ENCODE peak calls at places on chromosomes 16 and 17, in five cellular contexts. O is breast epithelium, T is lower leg skin, G is Peyer's patch, U is uterus. F is an unnamed sample.

GRCh38 chr16:642189-643049 is 791 bp downstream of the MCRIP2 start:
- DNase-seq in O (no peak), T (no peak), G (peak; percentile 87), U (no peak), F (no peak)

GRCh38 chr17:2705263-2705662 is 6.3 kb downstream of the CLUH start:
- DNase-seq in O (no peak), T (no peak), G (peak; percentile 37), U (no peak), F (peak; percentile 78)

GRCh38 chr16:27318399-27319256 is 4.9 kb downstream of the IL4R start:
- DNase-seq in O (no peak), T (no peak), G (no peak), U (peak; percentile 24), F (no peak)

GRCh38 chr17:61846976-61847375 is 16.4 kb downstream of the BRIP1 start:
- DNase-seq in O (no peak), T (no peak), G (no peak), U (no peak), F (no peak)

GRCh38 chr16:55443434-55443833 is 35.6 kb upstream of the MMP2 start:
- DNase-seq in O (no peak), T (no peak), G (no peak), U (no peak), F (no peak)

GRCh38 chr17:69592692-69593350 is 178.3 kb downstream of the MAP2K6 start:
- DNase-seq in O (no peak), T (no peak), G (no peak), U (no peak), F (no peak)

GRCh38 chr17:47879028-47879585 is 16.9 kb upstream of the SP2 start:
- DNase-seq in O (no peak), T (no peak), G (peak; percentile 15), U (no peak), F (no peak)

GRCh38 chr17:69607162-69607834 is 192.8 kb downstream of the MAP2K6 start:
- DNase-seq in O (peak; percentile 60), T (peak; percentile 70), G (peak; percentile 68), U (peak; percentile 29), F (peak; percentile 32)

GRCh38 chr16:35776-36305 is 17.6 kb downstream of the POLR3K start:
- DNase-seq in O (no peak), T (no peak), G (no peak), U (no peak), F (no peak)

GRCh38 chr16:23552171-23552570 is 5.0 kb downstream of the EARS2 start:
- DNase-seq in O (no peak), T (no peak), G (no peak), U (no peak), F (no peak)

GRCh38 chr16:50366126-50366525 is 2.7 kb downstream of the BRD7 start:
- DNase-seq in O (no peak), T (no peak), G (no peak), U (no peak), F (no peak)

GRCh38 chr17:60676758-60677307 is 818 bp upstream of the BCAS3 start:
- DNase-seq in O (no peak), T (no peak), G (no peak), U (no peak), F (no peak)
- TF ChIP-seq POLR2A in O (peak; percentile 63), T (peak; percentile 73), G (peak; percentile 57), U (peak; percentile 18), F (peak; percentile 36)

GRCh38 chr17:37787055-37787720 is 42.3 kb upstream of the HNF1B start:
- DNase-seq in O (no peak), T (no peak), G (peak; percentile 87), U (no peak), F (no peak)
- TF ChIP-seq POLR2A in O (no peak), T (no peak), G (no peak), U (no peak), F (no peak)

GRCh38 chr16:89104303-89104702 is 10.7 kb downstream of the ACSF3 start:
- DNase-seq in O (no peak), T (no peak), G (peak; percentile 25), U (no peak), F (no peak)

GRCh38 chr16:89102777-89103073 is 9.1 kb downstream of the ACSF3 start:
- DNase-seq in O (no peak), T (no peak), G (no peak), U (no peak), F (no peak)

GRCh38 chr16:89104930-89105571 is 11.4 kb downstream of the ACSF3 start:
- DNase-seq in O (no peak), T (no peak), G (peak; percentile 40), U (no peak), F (no peak)

GRCh38 chr16:89103156-89103555 is 9.5 kb downstream of the ACSF3 start:
- DNase-seq in O (no peak), T (no peak), G (peak; percentile 88), U (no peak), F (no peak)

GRCh38 chr16:89103781-89104180 is 10.1 kb downstream of the ACSF3 start:
- DNase-seq in O (no peak), T (no peak), G (no peak), U (no peak), F (no peak)
- TF ChIP-seq POLR2A in O (no peak), T (no peak), G (no peak), U (no peak), F (no peak)

DNA sequence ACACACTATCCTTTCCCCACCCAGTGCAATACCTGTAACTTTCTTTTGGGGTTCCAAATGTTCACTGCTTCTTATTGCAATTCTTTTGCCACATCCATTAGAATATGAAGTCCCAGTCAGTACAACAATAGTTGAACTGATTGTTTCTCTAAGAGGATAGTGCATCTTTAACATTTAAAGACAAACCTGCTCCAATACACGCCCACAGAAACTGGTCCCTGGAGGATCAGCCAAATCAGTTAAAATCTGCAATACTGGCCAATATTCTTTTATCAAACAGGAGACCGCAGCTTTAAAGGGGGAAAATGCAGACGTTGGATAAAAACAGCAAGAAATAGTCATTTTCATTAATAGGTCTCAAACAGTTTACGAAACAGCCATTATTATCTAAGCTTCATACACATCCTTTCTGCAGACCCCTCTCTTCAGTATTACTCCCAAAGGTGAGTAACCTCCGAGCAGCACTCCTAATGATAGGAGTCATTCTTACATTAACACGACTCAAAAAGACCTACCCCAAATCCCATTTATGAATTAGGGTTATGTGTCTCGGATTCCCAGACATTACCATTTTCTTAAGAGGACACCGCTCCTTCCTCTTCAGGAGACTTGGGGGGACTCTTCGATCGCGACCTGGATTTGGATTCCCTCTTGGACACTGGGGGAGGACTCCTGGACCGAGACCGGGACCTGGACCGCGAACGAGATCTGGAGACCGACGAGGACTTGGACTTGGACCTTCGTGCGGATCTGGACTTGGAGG is 1.4 kb downstream of the SRSF2 start:
- DNase-seq in O (no peak), T (no peak), G (no peak), U (no peak), F (no peak)
- TF ChIP-seq POLR2A in O (no peak), T (no peak), G (no peak), U (no peak), F (no peak)

DNA sequence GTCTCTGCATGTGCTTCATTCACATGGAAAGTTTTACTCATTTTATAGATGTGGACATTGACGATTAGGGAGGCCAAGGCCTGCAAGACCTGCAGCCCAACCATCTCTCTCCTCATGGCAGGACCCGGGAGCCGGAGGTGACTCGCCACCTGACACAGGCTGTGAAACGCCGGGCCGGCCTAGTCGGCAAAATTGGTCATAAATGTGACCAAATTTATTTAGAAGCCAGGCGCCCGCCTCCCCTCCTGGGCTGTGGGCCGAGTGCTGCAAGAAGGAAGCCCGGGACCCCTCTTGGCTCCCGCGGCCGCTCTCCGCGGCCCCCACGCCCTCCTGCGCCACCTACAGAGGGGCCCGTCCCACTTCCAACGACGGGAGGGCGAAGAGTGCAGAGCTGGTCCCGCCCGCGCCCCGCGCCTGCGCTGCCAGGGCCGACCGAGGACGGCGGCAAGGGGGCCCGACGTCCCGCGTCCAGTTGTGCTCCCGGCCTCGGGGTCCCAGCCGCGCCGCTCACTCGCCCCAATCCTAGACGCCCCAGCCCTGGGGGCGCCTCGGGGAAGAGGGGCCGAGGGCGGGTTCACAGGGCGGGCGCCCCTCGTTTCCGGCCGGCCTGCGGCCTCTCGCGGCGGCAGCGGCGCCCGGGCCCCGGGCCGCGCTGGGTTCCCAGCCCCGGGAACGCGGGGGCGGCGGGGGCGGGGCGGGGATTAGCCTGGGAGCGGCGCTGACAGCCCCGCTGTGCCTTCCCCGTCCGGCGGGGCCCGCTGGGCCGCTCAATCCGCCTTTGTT is 47.5 kb downstream of the WNT3 start:
- DNase-seq in O (no peak), T (no peak), G (peak; percentile 67), U (no peak), F (no peak)
- TF ChIP-seq POLR2A in O (no peak), T (no peak), G (peak; percentile 33), U (no peak), F (peak; percentile 53)

GRCh38 chr16:30382398-30383015 is at the start of gene SEPTIN1:
- DNase-seq in O (no peak), T (no peak), G (no peak), U (no peak), F (no peak)

GRCh38 chr16:30380072-30380471 is 2.3 kb downstream of the SEPTIN1 start:
- DNase-seq in O (no peak), T (no peak), G (no peak), U (no peak), F (no peak)

GRCh38 chr16:30379165-30379783 is 3.1 kb downstream of the SEPTIN1 start:
- DNase-seq in O (no peak), T (no peak), G (no peak), U (no peak), F (no peak)

GRCh38 chr16:30380801-30381208 is 1.6 kb downstream of the SEPTIN1 start:
- DNase-seq in O (no peak), T (no peak), G (no peak), U (no peak), F (no peak)

DNA sequence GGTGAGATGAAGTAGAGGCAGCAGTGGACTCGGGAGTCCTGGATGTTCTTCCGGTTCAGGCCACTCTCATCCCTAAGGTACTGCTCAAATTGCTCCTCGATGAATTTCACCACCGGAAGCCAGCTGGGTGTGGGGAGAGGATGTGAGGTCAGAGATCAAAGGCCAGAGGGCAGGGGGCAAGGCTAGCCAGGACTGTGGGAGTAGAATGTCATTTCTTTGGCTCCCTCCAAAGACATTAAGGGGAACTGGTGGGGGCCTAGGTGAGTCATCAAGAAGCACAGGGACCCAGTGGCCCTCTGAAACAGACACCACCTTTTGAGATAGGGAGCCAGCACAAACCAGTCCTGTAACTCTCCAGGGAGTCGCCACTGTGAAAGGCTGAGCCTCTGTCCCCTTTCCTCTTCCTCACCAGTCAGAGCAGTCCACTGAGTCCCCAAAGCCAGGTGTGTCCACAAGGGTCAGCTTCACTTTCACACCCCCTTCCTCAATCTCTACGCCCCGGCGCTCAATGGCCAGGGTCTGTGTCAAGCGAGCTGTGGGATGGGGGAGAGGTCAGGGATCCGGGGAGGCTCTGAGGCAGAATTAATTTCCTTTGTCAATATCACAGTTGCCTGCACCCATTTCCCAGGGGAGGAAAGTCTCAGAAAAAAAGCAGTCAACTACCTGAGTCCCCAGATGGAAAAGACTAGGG is 865 bp downstream of the SEPTIN1 start:
- DNase-seq in O (no peak), T (no peak), G (no peak), U (no peak), F (no peak)
- TF ChIP-seq POLR2A in O (no peak), T (no peak), G (no peak), U (no peak), F (no peak)

DNA sequence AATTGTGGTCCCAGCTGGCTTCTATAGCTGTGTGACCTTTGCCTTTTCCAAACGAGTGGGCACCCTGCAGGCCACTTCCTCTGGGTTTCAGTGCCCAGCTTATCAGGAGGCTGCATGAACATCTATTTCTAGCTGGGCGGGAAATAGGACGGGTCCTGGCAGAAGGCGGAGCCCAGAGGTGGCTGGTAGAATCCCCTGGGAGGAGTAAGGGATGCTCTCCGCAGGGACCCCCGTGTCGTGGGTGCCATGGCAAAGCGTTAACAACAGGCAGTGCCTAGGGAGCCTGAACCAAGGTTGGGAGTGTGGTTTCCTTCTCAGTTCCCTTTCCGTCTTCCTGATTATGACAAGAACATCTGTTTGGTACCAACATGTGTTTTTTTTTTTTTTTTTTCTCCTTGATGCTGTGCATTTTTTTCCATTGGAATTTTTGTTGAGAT is 58.2 kb downstream of the PLCG2 start:
- DNase-seq in O (no peak), T (no peak), G (no peak), U (no peak), F (no peak)
- TF ChIP-seq POLR2A in O (no peak), T (no peak), G (no peak), U (no peak), F (no peak)